ENCODE peak calls at places on chromosomes 1 and 21, in four cellular contexts. C is astrocyte of the cerebellum, U is hippocampal formation, V is nephron progenitor cell. S is an unnamed sample.

GRCh38 chr1:39694026-39694425 is 2.8 kb upstream of the HPCAL4 start:
- DNase-seq in C (no peak), U (no peak), V (no peak), S (no peak)

GRCh38 chr1:228905579-228905978 is 170.3 kb downstream of the RHOU start:
- DNase-seq in C (no peak), U (no peak), V (no peak), S (no peak)

GRCh38 chr1:158654079-158654478 is 32.4 kb downstream of the SPTA1 start:
- DNase-seq in C (no peak), U (no peak), V (no peak), S (no peak)

GRCh38 chr1:43819354-43819753 is 112.0 kb downstream of the ST3GAL3 start:
- DNase-seq in C (no peak), U (no peak), V (no peak), S (no peak)

GRCh38 chr1:115330480-115331013 is 7.5 kb downstream of the NGF start:
- DNase-seq in C (peak), U (no peak), V (no peak), S (no peak)

GRCh38 chr21:35150562-35151226 is 101.6 kb upstream of the RUNX1 start:
- DNase-seq in C (peak), U (no peak), V (no peak), S (no peak)

GRCh38 chr1:4046836-4047461 is 146.9 kb upstream of the C1orf174 start:
- DNase-seq in C (no peak), U (no peak), V (no peak), S (no peak)

GRCh38 chr1:25821630-25822091 is 1.9 kb downstream of the MTFR1L start:
- DNase-seq in C (no peak), U (no peak), V (no peak), S (no peak)

GRCh38 chr1:30335997-30336390 is 387.4 kb downstream of the MATN1 start:
- DNase-seq in C (no peak), U (no peak), V (no peak), S (no peak)

GRCh38 chr21:30555095-30555494 is 6.0 kb downstream of the KRTAP19-7 start:
- DNase-seq in C (no peak), U (no peak), V (no peak), S (no peak)

S was measured in hypothalamus.